ENCODE peak calls at places on chromosomes 11 and 22, in seven cellular contexts. T, D, U, K, N, J and F are unnamed samples.
A peak's percentile ranks its signal among the peaks of the same experiment; 100 is the strongest.

GRCh38 chr22:50035131-50035881 is 22.7 kb upstream of the IL17REL start:
- DNase-seq in T (no peak), D (no peak), U (no peak), K (no peak), N (no peak), J (no peak), F (no peak)

GRCh38 chr11:14418801-14419417 is 59.9 kb upstream of the RRAS2 start:
- DNase-seq in T (peak; percentile 67), D (no peak), U (peak; percentile 48), K (peak; percentile 25), N (no peak), J (no peak), F (no peak)

GRCh38 chr11:11691296-11692141 is 69.7 kb upstream of the GALNT18 start:
- DNase-seq in T (no peak), D (no peak), U (no peak), K (no peak), N (no peak), J (no peak), F (no peak)

GRCh38 chr11:102112654-102112926 is 2.3 kb downstream of the YAP1 start:
- DNase-seq in T (no peak), D (no peak), U (no peak), K (no peak), N (no peak), J (no peak), F (no peak)

GRCh38 chr11:808427-809286 is 1.1 kb upstream of the RPLP2 start:
- DNase-seq in T (no peak), D (no peak), U (no peak), K (no peak), N (no peak), J (no peak), F (no peak)

GRCh38 chr22:29327089-29327764 is 11.7 kb upstream of the RASL10A start:
- DNase-seq in T (no peak), D (peak; percentile 46), U (no peak), K (no peak), N (no peak), J (no peak), F (peak; percentile 48)

GRCh38 chr11:35116762-35117588 is 22.0 kb upstream of the CD44 start:
- DNase-seq in T (no peak), D (no peak), U (no peak), K (peak; percentile 55), N (no peak), J (peak; percentile 79), F (no peak)

GRCh38 chr22:34966980-34967379 is 99.0 kb upstream of the ISX start:
- DNase-seq in T (peak; percentile 17), D (no peak), U (no peak), K (no peak), N (no peak), J (no peak), F (no peak)

GRCh38 chr11:69919659-69920499 is 100.7 kb upstream of the FGF3 start:
- DNase-seq in T (no peak), D (peak; percentile 51), U (no peak), K (no peak), N (no peak), J (peak; percentile 13), F (no peak)

GRCh38 chr22:22941831-22942510 is 54.4 kb downstream of the IGLL5 start:
- DNase-seq in T (no peak), D (peak; percentile 47), U (no peak), K (no peak), N (peak; percentile 19), J (no peak), F (peak; percentile 6)

GRCh38 chr22:37485006-37485713 is 1.0 kb downstream of the MFNG start:
- DNase-seq in T (no peak), D (no peak), U (no peak), K (no peak), N (no peak), J (no peak), F (no peak)

GRCh38 chr22:39132871-39133524 is 19.5 kb downstream of the CBX7 start:
- DNase-seq in T (no peak), D (no peak), U (no peak), K (no peak), N (no peak), J (no peak), F (no peak)

GRCh38 chr22:19902245-19902699 is 39.3 kb upstream of the COMT start:
- DNase-seq in T (no peak), D (no peak), U (no peak), K (no peak), N (no peak), J (no peak), F (no peak)

GRCh38 chr11:74397531-74398243 is 546 bp downstream of the PGM2L1 start:
- DNase-seq in T (peak; percentile 72), D (no peak), U (peak; percentile 48), K (peak; percentile 30), N (peak; percentile 33), J (no peak), F (peak; percentile 18)

GRCh38 chr22:29121124-29121523 is 48.3 kb downstream of the KREMEN1 start:
- DNase-seq in T (no peak), D (no peak), U (no peak), K (no peak), N (no peak), J (no peak), F (no peak)

GRCh38 chr22:28102413-28102812 is 183.4 kb upstream of the PITPNB start:
- DNase-seq in T (no peak), D (no peak), U (no peak), K (no peak), N (no peak), J (no peak), F (no peak)

GRCh38 chr11:133964946-133965632 is 8.3 kb upstream of the IGSF9B start:
- DNase-seq in T (peak; percentile 50), D (peak; percentile 30), U (no peak), K (no peak), N (no peak), J (peak; percentile 50), F (no peak)

GRCh38 chr11:38019072-38019775 is 1421.2 kb upstream of the RAG2 start:
- DNase-seq in T (peak; percentile 1), D (no peak), U (no peak), K (no peak), N (no peak), J (no peak), F (no peak)

GRCh38 chr22:38700271-38700788 is 413 bp downstream of the JOSD1 start:
- DNase-seq in T (no peak), D (peak; percentile 91), U (no peak), K (no peak), N (peak; percentile 79), J (no peak), F (no peak)

GRCh38 chr22:47215851-47216250 is 453.4 kb downstream of the TBC1D22A start:
- DNase-seq in T (no peak), D (no peak), U (no peak), K (no peak), N (peak; percentile 5), J (no peak), F (no peak)

GRCh38 chr22:47220752-47221151 is 458.3 kb downstream of the TBC1D22A start:
- DNase-seq in T (no peak), D (no peak), U (no peak), K (no peak), N (no peak), J (no peak), F (no peak)

GRCh38 chr22:47221840-47222615 is 459.6 kb downstream of the TBC1D22A start:
- DNase-seq in T (no peak), D (no peak), U (no peak), K (no peak), N (no peak), J (no peak), F (no peak)

GRCh38 chr22:47218671-47219070 is 456.2 kb downstream of the TBC1D22A start:
- DNase-seq in T (no peak), D (no peak), U (no peak), K (no peak), N (peak; percentile 13), J (no peak), F (no peak)

DNA sequence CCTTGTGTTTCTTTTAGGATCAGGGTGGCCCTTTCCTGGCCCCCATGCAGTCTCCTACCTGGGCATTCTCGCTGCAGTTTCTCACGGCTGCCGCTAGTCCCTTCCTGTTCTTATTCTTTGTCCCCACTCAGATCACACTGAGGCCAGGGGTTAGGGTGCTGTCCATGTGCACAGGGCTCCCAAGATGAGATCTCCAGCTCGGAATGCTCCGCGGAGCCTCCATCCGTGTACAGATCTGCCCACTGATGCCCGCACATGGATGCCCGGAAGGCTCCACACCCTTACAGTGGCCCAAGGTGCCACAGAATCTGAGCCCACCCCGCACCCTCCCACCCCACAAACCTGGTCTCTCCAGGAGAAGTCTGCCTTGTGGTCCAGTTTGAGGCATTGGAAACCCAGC is 457.3 kb downstream of the TBC1D22A start:
- DNase-seq in T (no peak), D (no peak), U (no peak), K (no peak), N (no peak), J (no peak), F (peak; percentile 12)
- H3K9me3 ChIP-seq in T (no peaks in the 10 kb centered on the region), D (peaks cover 4% of the 10 kb centered on the region), U (no peaks in the 10 kb centered on the region), K (peaks cover 8% of the 10 kb centered on the region), N (no peaks in the 10 kb centered on the region), J (no peaks in the 10 kb centered on the region), F (no peaks in the 10 kb centered on the region)

GRCh38 chr11:77424639-77425038 is 49.3 kb downstream of the PAK1 start:
- DNase-seq in T (no peak), D (no peak), U (no peak), K (no peak), N (no peak), J (no peak), F (no peak)
- TF ChIP-seq POLR2A in T (no peak), D (no peak), U (no peak), K (no peak), N (no peak), J (no peak), F (no peak)

GRCh38 chr11:103294516-103294915 is 185.3 kb downstream of the DYNC2H1 start:
- DNase-seq in T (no peak), D (no peak), U (no peak), K (peak; percentile 12), N (no peak), J (no peak), F (no peak)
- H3K9me3 ChIP-seq in T (peaks cover 22% of the 10 kb centered on the region), D (peaks cover 45% of the 10 kb centered on the region), U (peaks cover 12% of the 10 kb centered on the region), K (peaks cover 28% of the 10 kb centered on the region), N (peaks cover 53% of the 10 kb centered on the region), J (no peaks in the 10 kb centered on the region), F (no peaks in the 10 kb centered on the region)

DNA sequence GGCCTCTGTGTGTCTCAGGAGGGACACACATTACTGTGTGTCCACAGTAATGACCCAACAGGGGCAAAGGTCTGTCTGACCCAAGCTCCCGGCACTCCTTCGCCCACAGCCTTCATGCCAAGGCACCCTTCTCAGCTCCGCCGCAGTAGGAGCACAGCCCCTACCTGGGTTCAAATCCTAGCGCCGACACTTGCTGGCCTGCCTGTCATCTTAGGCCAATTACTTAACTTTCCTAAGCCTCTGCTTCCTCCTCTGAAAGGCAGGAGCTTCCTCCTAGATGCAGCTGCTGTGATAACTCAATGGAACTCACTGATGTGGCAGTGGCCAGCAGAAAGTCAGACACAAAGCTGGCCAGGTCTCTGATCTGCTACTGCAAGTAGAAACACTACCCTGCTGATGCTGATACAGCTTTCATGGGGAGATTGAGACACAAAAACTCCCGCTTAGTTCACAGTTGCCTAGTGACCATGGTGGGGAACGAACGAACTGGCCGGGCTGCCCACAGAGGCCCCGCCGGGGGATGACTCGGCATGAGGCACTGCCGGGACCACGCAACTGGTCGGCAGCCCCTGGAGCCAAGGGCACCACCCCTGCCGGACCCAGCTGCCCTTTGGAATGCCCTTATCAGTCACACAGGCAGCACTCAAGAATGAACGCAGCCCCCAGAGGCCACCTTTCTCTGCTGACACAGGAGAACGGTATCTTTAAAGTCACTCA is 8.1 kb downstream of the EHD1 start:
- DNase-seq in T (no peak), D (no peak), U (no peak), K (peak; percentile 78), N (no peak), J (no peak), F (no peak)
- TF ChIP-seq POLR2A in T (no peak), D (no peak), U (no peak), K (peak; percentile 27), N (no peak), J (no peak), F (no peak)

GRCh38 chr11:123765601-123766000 is 11.3 kb upstream of the OR6X1 start:
- DNase-seq in T (no peak), D (no peak), U (no peak), K (no peak), N (no peak), J (no peak), F (no peak)
- H3K9me3 ChIP-seq in T (no peaks in the 10 kb centered on the region), D (peaks cover 19% of the 10 kb centered on the region), U (no peaks in the 10 kb centered on the region), K (no peaks in the 10 kb centered on the region), N (peaks cover 18% of the 10 kb centered on the region), J (no peaks in the 10 kb centered on the region), F (no peaks in the 10 kb centered on the region)